ENCODE peak calls at places on chromosomes 16 and 17, in eight cellular contexts. One of them, this sample, is unnamed.

GRCh38 chr17:74427048-74427762 is 4.7 kb upstream of the GPRC5C start:
- DNase-seq in PC-9: no peak
- DNase-seq in NCI-H1105 treated with DMSO at 0.1 percent for 48 hours: no peak
- DNase-seq in neural progenitor cell: peak
- DNase-seq in activated CD4-positive, alpha-beta T cell treated with anti-CD3 and anti-CD28 coated beads, Interleukin-2, amount 10 ng/mL, durations not matched to agents 7 days and 5 days: no peak
- DNase-seq in germinal center: no peak
- DNase-seq in AG09309: no peak
- DNase-seq in activated T-cell treated with anti-CD3 and anti-CD28 coated beads for 1 hour: no peak
- DNase-seq in this sample: no peak

GRCh38 chr17:82703036-82703745 is 4.7 kb upstream of the RAB40B start:
- DNase-seq in PC-9: no peak
- DNase-seq in germinal center: no peak
- DNase-seq in neural progenitor cell: no peak
- DNase-seq in NCI-H1105 treated with DMSO at 0.1 percent for 48 hours: no peak
- DNase-seq in activated CD4-positive, alpha-beta T cell treated with anti-CD3 and anti-CD28 coated beads, Interleukin-2, amount 10 ng/mL, durations not matched to agents 7 days and 5 days: no peak
- DNase-seq in AG09309: no peak
- DNase-seq in activated T-cell treated with anti-CD3 and anti-CD28 coated beads for 1 hour: no peak
- DNase-seq in this sample: no peak

GRCh38 chr16:21033707-21034106 is 116.9 kb downstream of the DNAH3 start:
- DNase-seq in AG09309: no peak
- DNase-seq in PC-9: no peak
- DNase-seq in neural progenitor cell: no peak
- DNase-seq in germinal center: no peak
- DNase-seq in activated CD4-positive, alpha-beta T cell treated with anti-CD3 and anti-CD28 coated beads, Interleukin-2, amount 10 ng/mL, durations not matched to agents 7 days and 5 days: no peak
- DNase-seq in activated T-cell treated with anti-CD3 and anti-CD28 coated beads for 1 hour: no peak
- DNase-seq in NCI-H1105 treated with DMSO at 0.1 percent for 48 hours: no peak
- DNase-seq in this sample: no peak

GRCh38 chr17:75996665-75997590 is 3.7 kb upstream of the CDK3 start:
- DNase-seq in AG09309: no peak
- DNase-seq in neural progenitor cell: no peak
- DNase-seq in activated T-cell treated with anti-CD3 and anti-CD28 coated beads for 1 hour: no peak
- DNase-seq in activated CD4-positive, alpha-beta T cell treated with anti-CD3 and anti-CD28 coated beads, Interleukin-2, amount 10 ng/mL, durations not matched to agents 7 days and 5 days: peak
- DNase-seq in PC-9: peak
- DNase-seq in NCI-H1105 treated with DMSO at 0.1 percent for 48 hours: no peak
- DNase-seq in germinal center: no peak
- DNase-seq in this sample: no peak

GRCh38 chr16:9138021-9138680 is 46.7 kb downstream of the HAPSTR1 start:
- DNase-seq in germinal center: no peak
- DNase-seq in neural progenitor cell: no peak
- DNase-seq in AG09309: no peak
- DNase-seq in PC-9: no peak
- DNase-seq in activated T-cell treated with anti-CD3 and anti-CD28 coated beads for 1 hour: no peak
- DNase-seq in activated CD4-positive, alpha-beta T cell treated with anti-CD3 and anti-CD28 coated beads, Interleukin-2, amount 10 ng/mL, durations not matched to agents 7 days and 5 days: no peak
- DNase-seq in NCI-H1105 treated with DMSO at 0.1 percent for 48 hours: no peak
- DNase-seq in this sample: no peak

GRCh38 chr17:6079155-6079554 is 9.0 kb downstream of the WSCD1 start:
- DNase-seq in neural progenitor cell: peak
- DNase-seq in NCI-H1105 treated with DMSO at 0.1 percent for 48 hours: no peak
- DNase-seq in activated CD4-positive, alpha-beta T cell treated with anti-CD3 and anti-CD28 coated beads, Interleukin-2, amount 10 ng/mL, durations not matched to agents 7 days and 5 days: no peak
- DNase-seq in AG09309: no peak
- DNase-seq in PC-9: no peak
- DNase-seq in activated T-cell treated with anti-CD3 and anti-CD28 coated beads for 1 hour: no peak
- DNase-seq in germinal center: no peak
- DNase-seq in this sample: no peak

GRCh38 chr17:17701112-17701511 is 19.9 kb downstream of the RAI1 start:
- DNase-seq in neural progenitor cell: no peak
- DNase-seq in activated T-cell treated with anti-CD3 and anti-CD28 coated beads for 1 hour: no peak
- DNase-seq in PC-9: no peak
- DNase-seq in NCI-H1105 treated with DMSO at 0.1 percent for 48 hours: no peak
- DNase-seq in activated CD4-positive, alpha-beta T cell treated with anti-CD3 and anti-CD28 coated beads, Interleukin-2, amount 10 ng/mL, durations not matched to agents 7 days and 5 days: no peak
- DNase-seq in AG09309: no peak
- DNase-seq in germinal center: no peak
- DNase-seq in this sample: no peak

GRCh38 chr17:17814162-17815061 is 22.4 kb downstream of the SREBF1 start:
- DNase-seq in AG09309: no peak
- DNase-seq in activated T-cell treated with anti-CD3 and anti-CD28 coated beads for 1 hour: no peak
- DNase-seq in NCI-H1105 treated with DMSO at 0.1 percent for 48 hours: no peak
- DNase-seq in germinal center: no peak
- DNase-seq in PC-9: no peak
- DNase-seq in neural progenitor cell: no peak
- DNase-seq in activated CD4-positive, alpha-beta T cell treated with anti-CD3 and anti-CD28 coated beads, Interleukin-2, amount 10 ng/mL, durations not matched to agents 7 days and 5 days: no peak
- DNase-seq in this sample: no peak

GRCh38 chr16:89210904-89211515 is 6.5 kb upstream of the ZNF778 start:
- DNase-seq in AG09309: peak
- DNase-seq in germinal center: no peak
- DNase-seq in NCI-H1105 treated with DMSO at 0.1 percent for 48 hours: no peak
- DNase-seq in activated T-cell treated with anti-CD3 and anti-CD28 coated beads for 1 hour: no peak
- DNase-seq in PC-9: no peak
- DNase-seq in neural progenitor cell: no peak
- DNase-seq in activated CD4-positive, alpha-beta T cell treated with anti-CD3 and anti-CD28 coated beads, Interleukin-2, amount 10 ng/mL, durations not matched to agents 7 days and 5 days: no peak
- DNase-seq in this sample: no peak

GRCh38 chr17:44925731-44926697 is 10.7 kb upstream of the GFAP start:
- DNase-seq in AG09309: no peak
- DNase-seq in germinal center: no peak
- DNase-seq in activated CD4-positive, alpha-beta T cell treated with anti-CD3 and anti-CD28 coated beads, Interleukin-2, amount 10 ng/mL, durations not matched to agents 7 days and 5 days: no peak
- DNase-seq in NCI-H1105 treated with DMSO at 0.1 percent for 48 hours: no peak
- DNase-seq in PC-9: no peak
- DNase-seq in activated T-cell treated with anti-CD3 and anti-CD28 coated beads for 1 hour: no peak
- DNase-seq in neural progenitor cell: no peak
- DNase-seq in this sample: no peak

GRCh38 chr16:66357523-66357928 is 9.0 kb upstream of the CDH5 start:
- DNase-seq in PC-9: peak
- DNase-seq in activated CD4-positive, alpha-beta T cell treated with anti-CD3 and anti-CD28 coated beads, Interleukin-2, amount 10 ng/mL, durations not matched to agents 7 days and 5 days: peak
- DNase-seq in AG09309: peak
- DNase-seq in NCI-H1105 treated with DMSO at 0.1 percent for 48 hours: peak
- DNase-seq in germinal center: peak
- DNase-seq in neural progenitor cell: peak
- DNase-seq in activated T-cell treated with anti-CD3 and anti-CD28 coated beads for 1 hour: peak
- DNase-seq in this sample: peak

GRCh38 chr16:86930001-86930400 is 351.7 kb downstream of the FOXL1 start:
- DNase-seq in activated T-cell treated with anti-CD3 and anti-CD28 coated beads for 1 hour: no peak
- DNase-seq in AG09309: no peak
- DNase-seq in activated CD4-positive, alpha-beta T cell treated with anti-CD3 and anti-CD28 coated beads, Interleukin-2, amount 10 ng/mL, durations not matched to agents 7 days and 5 days: no peak
- DNase-seq in PC-9: no peak
- DNase-seq in NCI-H1105 treated with DMSO at 0.1 percent for 48 hours: no peak
- DNase-seq in neural progenitor cell: no peak
- DNase-seq in germinal center: no peak
- DNase-seq in this sample: no peak

GRCh38 chr16:30491744-30492308 is 19.3 kb downstream of the ITGAL start:
- DNase-seq in AG09309: peak
- DNase-seq in activated T-cell treated with anti-CD3 and anti-CD28 coated beads for 1 hour: peak
- DNase-seq in germinal center: no peak
- DNase-seq in neural progenitor cell: no peak
- DNase-seq in PC-9: peak
- DNase-seq in activated CD4-positive, alpha-beta T cell treated with anti-CD3 and anti-CD28 coated beads, Interleukin-2, amount 10 ng/mL, durations not matched to agents 7 days and 5 days: peak
- DNase-seq in NCI-H1105 treated with DMSO at 0.1 percent for 48 hours: no peak
- DNase-seq in this sample: no peak

GRCh38 chr17:41651625-41652460 is 27.5 kb upstream of the KRT17 start:
- DNase-seq in AG09309: no peak
- DNase-seq in NCI-H1105 treated with DMSO at 0.1 percent for 48 hours: no peak
- DNase-seq in germinal center: no peak
- DNase-seq in PC-9: peak
- DNase-seq in neural progenitor cell: no peak
- DNase-seq in activated T-cell treated with anti-CD3 and anti-CD28 coated beads for 1 hour: no peak
- DNase-seq in activated CD4-positive, alpha-beta T cell treated with anti-CD3 and anti-CD28 coated beads, Interleukin-2, amount 10 ng/mL, durations not matched to agents 7 days and 5 days: no peak
- DNase-seq in this sample: no peak

GRCh38 chr16:26993988-26994387 is 72.7 kb upstream of the C16orf82 start:
- DNase-seq in AG09309: no peak
- DNase-seq in activated CD4-positive, alpha-beta T cell treated with anti-CD3 and anti-CD28 coated beads, Interleukin-2, amount 10 ng/mL, durations not matched to agents 7 days and 5 days: no peak
- DNase-seq in PC-9: no peak
- DNase-seq in germinal center: no peak
- DNase-seq in activated T-cell treated with anti-CD3 and anti-CD28 coated beads for 1 hour: no peak
- DNase-seq in NCI-H1105 treated with DMSO at 0.1 percent for 48 hours: no peak
- DNase-seq in neural progenitor cell: no peak
- DNase-seq in this sample: no peak

GRCh38 chr17:10875984-10876555 is 38.2 kb upstream of the PIRT start:
- DNase-seq in germinal center: peak
- DNase-seq in PC-9: no peak
- DNase-seq in neural progenitor cell: peak
- DNase-seq in activated CD4-positive, alpha-beta T cell treated with anti-CD3 and anti-CD28 coated beads, Interleukin-2, amount 10 ng/mL, durations not matched to agents 7 days and 5 days: peak
- DNase-seq in activated T-cell treated with anti-CD3 and anti-CD28 coated beads for 1 hour: no peak
- DNase-seq in NCI-H1105 treated with DMSO at 0.1 percent for 48 hours: peak
- DNase-seq in AG09309: no peak
- DNase-seq in this sample: peak

GRCh38 chr17:34703533-34703932 is 124.2 kb downstream of the TMEM132E start:
- DNase-seq in activated T-cell treated with anti-CD3 and anti-CD28 coated beads for 1 hour: no peak
- DNase-seq in NCI-H1105 treated with DMSO at 0.1 percent for 48 hours: no peak
- DNase-seq in neural progenitor cell: peak
- DNase-seq in AG09309: no peak
- DNase-seq in activated CD4-positive, alpha-beta T cell treated with anti-CD3 and anti-CD28 coated beads, Interleukin-2, amount 10 ng/mL, durations not matched to agents 7 days and 5 days: peak
- DNase-seq in germinal center: no peak
- DNase-seq in PC-9: no peak
- DNase-seq in this sample: no peak

GRCh38 chr16:1159325-1159972 is 6.5 kb downstream of the CACNA1H start:
- DNase-seq in activated T-cell treated with anti-CD3 and anti-CD28 coated beads for 1 hour: no peak
- DNase-seq in PC-9: no peak
- DNase-seq in AG09309: no peak
- DNase-seq in germinal center: no peak
- DNase-seq in activated CD4-positive, alpha-beta T cell treated with anti-CD3 and anti-CD28 coated beads, Interleukin-2, amount 10 ng/mL, durations not matched to agents 7 days and 5 days: no peak
- DNase-seq in neural progenitor cell: no peak
- DNase-seq in NCI-H1105 treated with DMSO at 0.1 percent for 48 hours: no peak
- DNase-seq in this sample: no peak

GRCh38 chr16:578870-579405 is 9.2 kb downstream of the PIGQ start:
- DNase-seq in NCI-H1105 treated with DMSO at 0.1 percent for 48 hours: no peak
- DNase-seq in AG09309: no peak
- DNase-seq in neural progenitor cell: peak
- DNase-seq in germinal center: peak
- DNase-seq in PC-9: no peak
- DNase-seq in activated T-cell treated with anti-CD3 and anti-CD28 coated beads for 1 hour: peak
- DNase-seq in activated CD4-positive, alpha-beta T cell treated with anti-CD3 and anti-CD28 coated beads, Interleukin-2, amount 10 ng/mL, durations not matched to agents 7 days and 5 days: peak
- DNase-seq in this sample: peak

GRCh38 chr16:55291847-55292246 is 32.2 kb upstream of the IRX6 start:
- DNase-seq in activated CD4-positive, alpha-beta T cell treated with anti-CD3 and anti-CD28 coated beads, Interleukin-2, amount 10 ng/mL, durations not matched to agents 7 days and 5 days: no peak
- DNase-seq in NCI-H1105 treated with DMSO at 0.1 percent for 48 hours: no peak
- DNase-seq in PC-9: no peak
- DNase-seq in germinal center: no peak
- DNase-seq in activated T-cell treated with anti-CD3 and anti-CD28 coated beads for 1 hour: no peak
- DNase-seq in neural progenitor cell: no peak
- DNase-seq in AG09309: no peak
- DNase-seq in this sample: no peak

GRCh38 chr16:51095114-51095872 is 55.8 kb downstream of the SALL1 start:
- DNase-seq in activated T-cell treated with anti-CD3 and anti-CD28 coated beads for 1 hour: no peak
- DNase-seq in germinal center: no peak
- DNase-seq in activated CD4-positive, alpha-beta T cell treated with anti-CD3 and anti-CD28 coated beads, Interleukin-2, amount 10 ng/mL, durations not matched to agents 7 days and 5 days: no peak
- DNase-seq in AG09309: no peak
- DNase-seq in PC-9: no peak
- DNase-seq in neural progenitor cell: peak
- DNase-seq in NCI-H1105 treated with DMSO at 0.1 percent for 48 hours: no peak
- DNase-seq in this sample: no peak

GRCh38 chr17:77810536-77810935 is 148.0 kb upstream of the TNRC6C start:
- DNase-seq in NCI-H1105 treated with DMSO at 0.1 percent for 48 hours: no peak
- DNase-seq in PC-9: no peak
- DNase-seq in AG09309: no peak
- DNase-seq in germinal center: no peak
- DNase-seq in neural progenitor cell: no peak
- DNase-seq in activated T-cell treated with anti-CD3 and anti-CD28 coated beads for 1 hour: no peak
- DNase-seq in activated CD4-positive, alpha-beta T cell treated with anti-CD3 and anti-CD28 coated beads, Interleukin-2, amount 10 ng/mL, durations not matched to agents 7 days and 5 days: no peak
- DNase-seq in this sample: no peak

GRCh38 chr17:7283471-7284216 is 2.1 kb downstream of the SLC2A4 start:
- DNase-seq in germinal center: no peak
- DNase-seq in activated T-cell treated with anti-CD3 and anti-CD28 coated beads for 1 hour: no peak
- DNase-seq in activated CD4-positive, alpha-beta T cell treated with anti-CD3 and anti-CD28 coated beads, Interleukin-2, amount 10 ng/mL, durations not matched to agents 7 days and 5 days: no peak
- DNase-seq in neural progenitor cell: no peak
- DNase-seq in AG09309: no peak
- DNase-seq in NCI-H1105 treated with DMSO at 0.1 percent for 48 hours: no peak
- DNase-seq in PC-9: no peak
- DNase-seq in this sample: no peak

GRCh38 chr17:53721101-53721500 is 101.6 kb upstream of the KIF2B start:
- DNase-seq in AG09309: no peak
- DNase-seq in PC-9: no peak
- DNase-seq in NCI-H1105 treated with DMSO at 0.1 percent for 48 hours: no peak
- DNase-seq in activated CD4-positive, alpha-beta T cell treated with anti-CD3 and anti-CD28 coated beads, Interleukin-2, amount 10 ng/mL, durations not matched to agents 7 days and 5 days: no peak
- DNase-seq in neural progenitor cell: no peak
- DNase-seq in activated T-cell treated with anti-CD3 and anti-CD28 coated beads for 1 hour: no peak
- DNase-seq in germinal center: no peak
- DNase-seq in this sample: no peak

GRCh38 chr16:30837904-30838303 is 50.9 kb upstream of the ZNF629 start:
- DNase-seq in germinal center: no peak
- DNase-seq in neural progenitor cell: no peak
- DNase-seq in NCI-H1105 treated with DMSO at 0.1 percent for 48 hours: no peak
- DNase-seq in activated CD4-positive, alpha-beta T cell treated with anti-CD3 and anti-CD28 coated beads, Interleukin-2, amount 10 ng/mL, durations not matched to agents 7 days and 5 days: no peak
- DNase-seq in activated T-cell treated with anti-CD3 and anti-CD28 coated beads for 1 hour: no peak
- DNase-seq in PC-9: peak
- DNase-seq in AG09309: no peak
- DNase-seq in this sample: no peak

GRCh38 chr17:14557482-14557881 is 256.6 kb downstream of the HS3ST3B1 start:
- DNase-seq in germinal center: no peak
- DNase-seq in AG09309: no peak
- DNase-seq in NCI-H1105 treated with DMSO at 0.1 percent for 48 hours: no peak
- DNase-seq in neural progenitor cell: no peak
- DNase-seq in activated T-cell treated with anti-CD3 and anti-CD28 coated beads for 1 hour: no peak
- DNase-seq in PC-9: no peak
- DNase-seq in activated CD4-positive, alpha-beta T cell treated with anti-CD3 and anti-CD28 coated beads, Interleukin-2, amount 10 ng/mL, durations not matched to agents 7 days and 5 days: no peak
- DNase-seq in this sample: no peak

GRCh38 chr17:36085710-36086268 is 4.2 kb downstream of the CCL3 start:
- DNase-seq in NCI-H1105 treated with DMSO at 0.1 percent for 48 hours: no peak
- DNase-seq in AG09309: no peak
- DNase-seq in neural progenitor cell: no peak
- DNase-seq in activated T-cell treated with anti-CD3 and anti-CD28 coated beads for 1 hour: no peak
- DNase-seq in PC-9: no peak
- DNase-seq in germinal center: no peak
- DNase-seq in activated CD4-positive, alpha-beta T cell treated with anti-CD3 and anti-CD28 coated beads, Interleukin-2, amount 10 ng/mL, durations not matched to agents 7 days and 5 days: no peak
- DNase-seq in this sample: no peak

This sample was measured in B cell.